ENCODE peak calls at places on chromosomes 11 and 22, in five cellular contexts. S is T-helper 9 cell, N is HEK293T, J is kidney epithelial cell, K is ureter. F is an unnamed sample.

GRCh38 chr11:8016396-8016949 is 29.3 kb downstream of the EIF3F start:
- DNase-seq in S (no peak), N (no peak), J (no peak), K (no peak), F (no peak)

GRCh38 chr11:83235825-83236224 is 42.3 kb downstream of the ANKRD42 start:
- DNase-seq in S (no peak), N (no peak), J (no peak), K (no peak), F (no peak)

GRCh38 chr11:102194257-102194656 is 84.0 kb downstream of the YAP1 start:
- DNase-seq in S (no peak), N (no peak), J (no peak), K (no peak), F (no peak)

GRCh38 chr22:20258584-20259335 is 9.4 kb downstream of the RTN4R start:
- DNase-seq in S (no peak), N (peak), J (no peak), K (no peak), F (no peak)

GRCh38 chr11:1202776-1203504 is 19.9 kb upstream of the MUC5B start:
- DNase-seq in S (peak), N (peak), J (no peak), K (no peak), F (peak)

GRCh38 chr11:95985174-95985808 is 61.4 kb upstream of the MTMR2 start:
- DNase-seq in S (no peak), N (no peak), J (no peak), K (no peak), F (no peak)

GRCh38 chr11:40134820-40135219 is 1324.6 kb downstream of the LRRC4C start:
- DNase-seq in S (no peak), N (no peak), J (no peak), K (no peak), F (no peak)

GRCh38 chr22:37545703-37546435 is 14.4 kb upstream of the CDC42EP1 start:
- DNase-seq in S (no peak), N (no peak), J (no peak), K (peak), F (no peak)

GRCh38 chr11:122617926-122618325 is 37.6 kb upstream of the UBASH3B start:
- DNase-seq in S (no peak), N (no peak), J (no peak), K (no peak), F (no peak)

GRCh38 chr11:128246364-128247234 is 340.8 kb downstream of the ETS1 start:
- DNase-seq in S (no peak), N (no peak), J (no peak), K (no peak), F (no peak)

GRCh38 chr11:83033972-83034672 is 37.6 kb downstream of the RAB30 start:
- DNase-seq in S (no peak), N (no peak), J (no peak), K (no peak), F (no peak)

GRCh38 chr22:44311855-44312170 is 938 bp downstream of the SHISAL1 start:
- DNase-seq in S (no peak), N (no peak), J (peak), K (no peak), F (no peak)

GRCh38 chr11:96520939-96521338 is 131.1 kb downstream of the JRKL start:
- DNase-seq in S (no peak), N (no peak), J (no peak), K (no peak), F (no peak)

GRCh38 chr11:111457731-111458368 is 54.3 kb downstream of the BTG4 start:
- DNase-seq in S (no peak), N (no peak), J (no peak), K (no peak), F (no peak)

GRCh38 chr22:48254311-48254873 is 1491.9 kb downstream of the TBC1D22A start:
- DNase-seq in S (no peak), N (no peak), J (no peak), K (no peak), F (no peak)

GRCh38 chr11:86141645-86142569 is 73.0 kb upstream of the PICALM start:
- DNase-seq in S (no peak), N (no peak), J (no peak), K (no peak), F (no peak)

F was measured in CD8-positive, alpha-beta memory T cell.